ENCODE peak calls at places on chromosomes 5 and 9, in four cellular contexts. V is adrenal gland, G is Peyer's patch, D is IMR-90. Y is an unnamed sample.

GRCh38 chr5:126576974-126577373 is 18.0 kb downstream of the ALDH7A1 start:
- DNase-seq in G (no peak), D (no peak), V (no peak), Y (no peak)

GRCh38 chr9:19102181-19102630 is 498 bp downstream of the HAUS6 start:
- DNase-seq in G (peak; percentile 58), D (peak; percentile 16), V (no peak), Y (no peak)

GRCh38 chr5:77972545-77973252 is 196.6 kb upstream of the TBCA start:
- DNase-seq in D (no peak), V (no peak), G (no peak), Y (no peak)

GRCh38 chr9:111438576-111439235 is 45.5 kb downstream of the ECPAS start:
- DNase-seq in D (peak; percentile 32), G (no peak), V (peak; percentile 59), Y (no peak)

GRCh38 chr9:132237481-132237880 is 75.6 kb downstream of the NTNG2 start:
- DNase-seq in V (peak; percentile 57), G (no peak), D (no peak), Y (no peak)

GRCh38 chr5:64165500-64166200 is at the start of gene RNF180:
- DNase-seq in D (no peak), V (peak; percentile 61), G (peak; percentile 72), Y (no peak)

GRCh38 chr5:125798311-125798710 is 624.9 kb upstream of the GRAMD2B start:
- DNase-seq in V (no peak), D (peak; percentile 42), G (no peak), Y (no peak)

GRCh38 chr9:34988218-34989055 is 1.1 kb upstream of the DNAJB5 start:
- DNase-seq in G (no peak), D (no peak), V (peak; percentile 39), Y (peak; percentile 76)

GRCh38 chr9:19155106-19155999 is 28.1 kb upstream of the PLIN2 start:
- DNase-seq in V (no peak), G (no peak), D (no peak), Y (no peak)

GRCh38 chr5:11719888-11720481 is 184.3 kb downstream of the CTNND2 start:
- DNase-seq in G (no peak), V (peak; percentile 43), D (no peak), Y (no peak)

GRCh38 chr5:178590924-178591423 is 781 bp upstream of the COL23A1 start:
- DNase-seq in G (no peak), V (no peak), D (peak; percentile 4), Y (no peak)
- H3K4me3 ChIP-seq in G (peak overlapping the region; percentile 52), V (no peak overlapping the region), D (no peak overlapping the region), Y (peak overlapping the region; percentile 78)

DNA sequence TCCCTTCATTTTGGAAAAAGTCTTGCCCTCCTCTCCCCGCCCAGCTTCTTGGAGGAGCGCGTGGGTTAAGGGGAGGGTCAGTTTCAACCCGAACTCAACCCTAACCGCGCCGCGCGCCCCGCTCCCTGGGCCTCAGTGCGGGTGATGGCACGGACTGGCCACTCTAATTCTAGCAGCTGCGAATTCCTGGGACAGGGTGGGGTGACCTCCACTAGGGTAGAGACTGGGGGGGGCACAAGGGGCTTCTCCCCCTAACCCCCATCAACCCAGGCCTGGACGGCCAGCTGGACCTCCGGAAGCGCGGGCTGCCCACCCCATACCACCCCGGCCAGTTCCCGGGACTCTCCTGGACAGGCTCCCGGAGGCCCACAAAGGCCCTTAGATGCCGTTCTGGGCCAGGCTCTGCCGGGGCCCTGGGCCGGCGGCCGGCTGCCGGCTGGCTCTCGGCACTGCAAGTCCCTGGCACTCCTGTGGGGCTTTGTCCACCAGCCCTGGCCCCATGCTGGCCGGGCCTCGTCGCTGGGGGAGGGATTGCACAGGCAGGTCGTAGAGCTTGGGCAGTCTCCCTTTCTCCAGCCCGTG is 7.2 kb upstream of the PSD2 start:
- DNase-seq in D (no peak), V (no peak), G (no peak), Y (no peak)
- H3K27ac ChIP-seq in D (no peak overlapping the region), V (no peak overlapping the region), G (no peak overlapping the region), Y (peak overlapping the region; percentile 34)

DNA sequence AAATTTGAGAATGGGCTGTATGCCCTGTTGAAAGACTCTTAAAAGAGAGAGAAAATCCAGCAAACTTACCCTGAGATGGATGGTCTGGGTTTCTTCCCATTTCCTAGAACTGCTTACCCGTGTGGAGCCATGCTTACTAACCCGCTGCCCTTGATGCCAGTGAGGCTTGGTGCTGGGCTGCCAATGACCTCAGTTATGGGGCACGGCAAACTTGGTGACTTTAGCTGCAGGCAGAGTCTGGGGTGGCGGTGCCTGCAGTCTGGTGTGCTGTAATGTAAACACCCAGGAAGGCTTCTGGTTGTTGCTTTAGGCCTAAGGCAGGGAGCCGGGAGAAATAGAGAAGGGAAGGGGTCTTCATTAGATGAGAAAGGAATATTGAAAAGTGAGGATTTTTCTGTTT is 7.3 kb upstream of the TENT4A start:
- DNase-seq in V (no peak), D (no peak), G (no peak), Y (no peak)
- H3K4me3 ChIP-seq in V (no peak overlapping the region), D (no peak overlapping the region), G (no peak overlapping the region), Y (no peak overlapping the region)

GRCh38 chr5:173312821-173313220 is 15.4 kb downstream of the STC2 start:
- DNase-seq in D (no peak), G (no peak), V (no peak), Y (no peak)

GRCh38 chr5:173315495-173316352 is 12.5 kb downstream of the STC2 start:
- DNase-seq in D (peak; percentile 91), V (peak; percentile 49), G (no peak), Y (no peak)

GRCh38 chr5:173313311-173313710 is 14.9 kb downstream of the STC2 start:
- DNase-seq in D (peak; percentile 14), V (no peak), G (no peak), Y (no peak)

GRCh38 chr5:173316463-173317020 is 11.7 kb downstream of the STC2 start:
- DNase-seq in G (no peak), V (no peak), D (no peak), Y (no peak)

DNA sequence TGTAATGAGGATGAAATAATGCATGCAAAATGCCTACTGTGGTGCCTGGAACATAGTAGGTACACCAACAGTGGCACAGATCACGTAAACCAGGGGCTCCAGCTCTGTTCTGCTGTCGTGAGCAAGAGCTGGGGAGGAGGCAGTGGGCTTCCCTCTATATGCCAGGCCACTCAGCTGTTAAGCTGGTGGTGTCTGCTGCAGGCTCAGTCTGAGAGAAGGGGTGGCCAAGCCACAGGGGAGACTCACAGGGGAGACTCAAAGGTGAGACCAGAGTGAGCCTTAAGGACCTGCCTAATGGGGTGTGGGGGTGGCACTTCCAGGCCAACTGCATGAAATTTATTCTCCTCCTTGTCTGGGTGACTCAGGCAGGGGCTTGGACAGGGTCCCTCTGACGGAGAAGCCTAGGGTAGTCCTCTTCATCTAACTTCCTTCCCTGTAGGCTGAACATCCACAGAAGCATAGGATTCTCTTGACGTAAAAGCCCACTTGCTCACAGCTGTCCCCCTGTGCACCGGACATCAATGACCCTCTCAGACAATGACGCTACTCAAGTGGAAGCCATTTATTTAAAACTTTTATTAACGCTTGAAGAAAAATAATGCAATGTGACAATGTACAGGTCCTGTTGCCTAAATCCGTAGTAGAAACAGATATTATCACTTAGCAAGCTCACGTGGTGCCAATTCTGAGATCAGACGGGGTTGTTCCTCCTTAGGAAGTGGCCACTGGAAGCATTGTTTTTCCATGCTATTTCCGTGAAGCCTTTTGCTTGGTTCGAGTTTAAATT is 13.9 kb downstream of the STC2 start:
- DNase-seq in V (no peak), G (no peak), D (peak; percentile 41), Y (no peak)
- H3K27ac ChIP-seq in V (no peak overlapping the region), G (no peak overlapping the region), D (no peak overlapping the region), Y (no peak overlapping the region)

DNA sequence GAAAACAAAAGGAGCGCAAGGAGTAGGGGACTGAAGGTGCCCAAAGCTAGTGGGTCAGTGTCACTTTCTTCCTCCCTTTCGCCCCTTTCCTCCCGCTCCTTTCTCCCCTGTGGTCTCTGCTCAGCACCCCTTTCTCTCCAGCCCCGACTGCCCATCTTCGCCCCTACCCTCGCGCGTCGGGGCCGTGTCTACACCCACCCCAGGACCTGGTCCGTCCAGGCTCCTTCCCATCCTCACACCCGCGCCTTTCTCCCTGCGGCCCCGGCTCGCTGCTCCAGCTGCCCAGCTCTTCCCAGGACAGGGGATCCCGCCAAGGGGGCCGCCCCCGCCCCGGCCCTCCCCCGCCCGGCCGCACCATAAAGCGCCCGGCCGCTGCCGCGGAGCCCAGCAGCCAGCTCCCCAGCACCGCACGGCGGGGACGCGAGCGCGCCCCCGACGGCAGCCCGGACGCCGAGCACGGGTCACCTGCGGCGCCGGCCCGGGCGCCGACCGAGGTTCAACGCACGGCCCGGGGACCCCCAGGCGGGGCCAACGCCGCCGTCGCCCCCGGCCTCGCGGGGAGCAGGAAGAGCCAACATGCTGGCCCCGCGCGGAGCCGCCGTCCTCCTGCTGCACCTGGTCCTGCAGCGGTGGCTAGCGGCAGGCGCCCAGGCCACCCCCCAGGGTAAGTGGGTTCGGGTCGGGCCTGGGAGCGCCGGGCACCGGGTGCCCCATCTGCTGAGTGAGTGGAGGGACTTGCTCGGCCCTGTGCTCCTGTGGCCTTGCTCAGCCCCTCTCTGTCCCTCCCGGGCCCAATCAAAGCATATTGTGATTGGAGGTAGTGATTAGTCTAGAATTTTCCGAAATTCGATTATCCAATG is at the start of gene THBS4:
- DNase-seq in D (no peak), G (no peak), V (no peak), Y (no peak)
- H3K4me3 ChIP-seq in D (no peak within 1 kb of the TSS), G (peak within 1 kb of the TSS; percentile 21), V (no peak within 1 kb of the TSS), Y (peak within 1 kb of the TSS; percentile 61)

GRCh38 chr9:136077491-136077890 is 17.6 kb downstream of the NACC2 start:
- DNase-seq in V (no peak), D (no peak), G (no peak), Y (no peak)

GRCh38 chr9:136078025-136078424 is 17.1 kb downstream of the NACC2 start:
- DNase-seq in D (no peak), V (no peak), G (no peak), Y (no peak)

GRCh38 chr9:136075134-136075841 is 19.8 kb downstream of the NACC2 start:
- DNase-seq in D (no peak), V (no peak), G (no peak), Y (no peak)

GRCh38 chr9:136074706-136075105 is 20.4 kb downstream of the NACC2 start:
- DNase-seq in V (no peak), G (no peak), D (no peak), Y (no peak)

DNA sequence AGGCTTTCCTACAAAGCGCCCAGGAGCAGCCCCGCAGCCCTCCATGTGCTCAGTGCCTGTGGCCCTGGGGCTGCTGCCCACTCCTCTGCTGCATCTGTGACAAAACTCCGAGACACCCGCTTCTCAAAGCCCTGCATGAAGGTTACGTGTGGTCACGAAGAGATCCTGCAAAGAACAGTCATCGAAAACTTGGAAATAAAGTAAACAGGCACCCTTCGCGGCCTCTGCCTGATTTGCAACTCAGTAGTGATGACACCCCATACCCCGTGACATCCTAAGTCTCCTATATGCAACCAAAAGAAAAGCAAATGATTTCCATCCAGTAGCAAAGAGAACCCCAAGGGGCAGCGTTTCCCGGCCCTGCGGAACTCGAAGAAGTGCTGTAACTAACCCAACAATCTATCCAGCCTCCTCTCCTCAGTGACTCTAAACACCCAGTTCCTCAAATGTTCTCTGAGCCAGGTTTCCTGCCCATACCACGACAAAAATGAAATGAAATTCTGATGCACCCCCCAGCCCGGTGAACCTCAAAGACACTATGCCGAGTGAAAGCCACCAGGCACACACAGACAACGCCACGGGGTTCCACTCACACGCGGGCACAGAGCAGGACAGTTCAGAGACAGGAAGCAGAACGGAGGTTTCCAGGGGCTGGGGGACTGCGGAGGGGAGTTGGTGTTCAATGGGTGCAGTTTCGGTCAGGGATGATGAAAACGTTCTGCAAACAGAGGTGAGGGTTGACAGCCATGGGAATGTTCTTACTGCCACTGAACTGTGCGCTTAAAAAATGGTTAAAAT is 19.0 kb downstream of the NACC2 start:
- DNase-seq in V (no peak), D (no peak), G (no peak), Y (no peak)
- H3K27ac ChIP-seq in V (no peak overlapping the region), D (no peak overlapping the region), G (no peak overlapping the region), Y (no peak overlapping the region)

GRCh38 chr9:20689833-20690232 is 5.8 kb downstream of the FOCAD start:
- DNase-seq in G (no peak), D (no peak), V (no peak), Y (no peak)
- H3K4me3 ChIP-seq in G (no peak overlapping the region), D (no peak overlapping the region), V (no peak overlapping the region), Y (no peak overlapping the region)

Y was measured in coronary artery.